ENCODE peak calls at places on chromosome 16, in seven cellular contexts. One of them, this sample, is unnamed.

GRCh38 chr16:66524601-66525164 is 25.2 kb downstream of the TK2 start:
- DNase-seq in AG09309: no peak
- DNase-seq in OCI-LY7: peak
- DNase-seq in MM.1S: peak
- DNase-seq in nephron progenitor cell: no peak
- DNase-seq in heart left ventricle: peak
- DNase-seq in CD8-positive, alpha-beta T cell: no peak
- DNase-seq in this sample: peak

GRCh38 chr16:13453938-13454553 is 465.9 kb upstream of the ERCC4 start:
- DNase-seq in MM.1S: peak
- DNase-seq in heart left ventricle: no peak
- DNase-seq in CD8-positive, alpha-beta T cell: no peak
- DNase-seq in AG09309: no peak
- DNase-seq in nephron progenitor cell: peak
- DNase-seq in OCI-LY7: peak
- DNase-seq in this sample: peak

GRCh38 chr16:81823734-81824133 is 44.6 kb downstream of the PLCG2 start:
- DNase-seq in AG09309: no peak
- DNase-seq in CD8-positive, alpha-beta T cell: no peak
- DNase-seq in nephron progenitor cell: no peak
- DNase-seq in heart left ventricle: no peak
- DNase-seq in MM.1S: no peak
- DNase-seq in OCI-LY7: no peak
- DNase-seq in this sample: no peak

GRCh38 chr16:72798212-72798611 is 249.7 kb downstream of the ZFHX3 start:
- DNase-seq in MM.1S: no peak
- DNase-seq in OCI-LY7: no peak
- DNase-seq in CD8-positive, alpha-beta T cell: no peak
- DNase-seq in AG09309: no peak
- DNase-seq in heart left ventricle: no peak
- DNase-seq in nephron progenitor cell: no peak
- DNase-seq in this sample: no peak

GRCh38 chr16:1707193-1707790 is 1.3 kb downstream of the MAPK8IP3 start:
- DNase-seq in nephron progenitor cell: peak
- DNase-seq in MM.1S: peak
- DNase-seq in AG09309: no peak
- DNase-seq in heart left ventricle: no peak
- DNase-seq in OCI-LY7: peak
- DNase-seq in CD8-positive, alpha-beta T cell: no peak
- DNase-seq in this sample: peak

GRCh38 chr16:23673971-23674614 is 4.6 kb upstream of the PLK1 start:
- DNase-seq in MM.1S: no peak
- DNase-seq in heart left ventricle: no peak
- DNase-seq in CD8-positive, alpha-beta T cell: no peak
- DNase-seq in AG09309: no peak
- DNase-seq in nephron progenitor cell: no peak
- DNase-seq in OCI-LY7: no peak
- DNase-seq in this sample: no peak

GRCh38 chr16:19831678-19832077 is 53.0 kb downstream of the GPRC5B start:
- DNase-seq in nephron progenitor cell: no peak
- DNase-seq in AG09309: no peak
- DNase-seq in MM.1S: no peak
- DNase-seq in CD8-positive, alpha-beta T cell: no peak
- DNase-seq in heart left ventricle: no peak
- DNase-seq in OCI-LY7: no peak
- DNase-seq in this sample: no peak

GRCh38 chr16:49489686-49490320 is 116.2 kb downstream of the C16orf78 start:
- DNase-seq in heart left ventricle: no peak
- DNase-seq in CD8-positive, alpha-beta T cell: no peak
- DNase-seq in AG09309: no peak
- DNase-seq in OCI-LY7: peak
- DNase-seq in nephron progenitor cell: no peak
- DNase-seq in MM.1S: no peak
- DNase-seq in this sample: no peak

GRCh38 chr16:508884-509736 is 18.4 kb upstream of the CAPN15 start:
- DNase-seq in MM.1S: no peak
- DNase-seq in nephron progenitor cell: no peak
- DNase-seq in heart left ventricle: no peak
- DNase-seq in AG09309: no peak
- DNase-seq in CD8-positive, alpha-beta T cell: no peak
- DNase-seq in OCI-LY7: no peak
- DNase-seq in this sample: no peak

GRCh38 chr16:77553130-77553529 is 118.3 kb upstream of the ADAMTS18 start:
- DNase-seq in MM.1S: no peak
- DNase-seq in AG09309: no peak
- DNase-seq in OCI-LY7: no peak
- DNase-seq in CD8-positive, alpha-beta T cell: no peak
- DNase-seq in heart left ventricle: no peak
- DNase-seq in nephron progenitor cell: no peak
- DNase-seq in this sample: no peak

GRCh38 chr16:47873434-47873833 is 282.4 kb downstream of the ABCC12 start:
- DNase-seq in MM.1S: no peak
- DNase-seq in AG09309: no peak
- DNase-seq in heart left ventricle: no peak
- DNase-seq in CD8-positive, alpha-beta T cell: no peak
- DNase-seq in nephron progenitor cell: peak
- DNase-seq in OCI-LY7: peak
- DNase-seq in this sample: peak

GRCh38 chr16:72422308-72422897 is 250.4 kb upstream of the PMFBP1 start:
- DNase-seq in CD8-positive, alpha-beta T cell: no peak
- DNase-seq in OCI-LY7: no peak
- DNase-seq in nephron progenitor cell: no peak
- DNase-seq in AG09309: no peak
- DNase-seq in heart left ventricle: no peak
- DNase-seq in MM.1S: no peak
- DNase-seq in this sample: no peak

GRCh38 chr16:1306344-1306743 is 3.1 kb upstream of the UBE2I start:
- DNase-seq in MM.1S: no peak
- DNase-seq in heart left ventricle: no peak
- DNase-seq in CD8-positive, alpha-beta T cell: no peak
- DNase-seq in OCI-LY7: no peak
- DNase-seq in nephron progenitor cell: no peak
- DNase-seq in AG09309: no peak
- DNase-seq in this sample: no peak

GRCh38 chr16:35391328-35391727 is 1931.9 kb downstream of the TP53TG3F start:
- DNase-seq in AG09309: peak
- DNase-seq in OCI-LY7: peak
- DNase-seq in CD8-positive, alpha-beta T cell: no peak
- DNase-seq in heart left ventricle: peak
- DNase-seq in MM.1S: peak
- DNase-seq in nephron progenitor cell: peak
- DNase-seq in this sample: no peak

GRCh38 chr16:86618431-86619262 is 40.3 kb downstream of the FOXL1 start:
- DNase-seq in MM.1S: no peak
- DNase-seq in CD8-positive, alpha-beta T cell: no peak
- DNase-seq in AG09309: no peak
- DNase-seq in nephron progenitor cell: no peak
- DNase-seq in heart left ventricle: no peak
- DNase-seq in OCI-LY7: no peak
- DNase-seq in this sample: no peak

GRCh38 chr16:88341551-88342290 is 41.0 kb upstream of the ZNF469 start:
- DNase-seq in OCI-LY7: no peak
- DNase-seq in CD8-positive, alpha-beta T cell: no peak
- DNase-seq in MM.1S: no peak
- DNase-seq in nephron progenitor cell: no peak
- DNase-seq in AG09309: no peak
- DNase-seq in heart left ventricle: no peak
- DNase-seq in this sample: no peak

GRCh38 chr16:88344411-88345030 is 38.2 kb upstream of the ZNF469 start:
- DNase-seq in heart left ventricle: no peak
- DNase-seq in OCI-LY7: no peak
- DNase-seq in CD8-positive, alpha-beta T cell: no peak
- DNase-seq in AG09309: no peak
- DNase-seq in nephron progenitor cell: no peak
- DNase-seq in MM.1S: no peak
- DNase-seq in this sample: no peak

GRCh38 chr16:88343276-88343791 is 39.4 kb upstream of the ZNF469 start:
- DNase-seq in nephron progenitor cell: no peak
- DNase-seq in MM.1S: no peak
- DNase-seq in CD8-positive, alpha-beta T cell: no peak
- DNase-seq in heart left ventricle: no peak
- DNase-seq in AG09309: no peak
- DNase-seq in OCI-LY7: no peak
- DNase-seq in this sample: no peak

GRCh38 chr16:88340755-88341150 is 42.0 kb upstream of the ZNF469 start:
- DNase-seq in OCI-LY7: no peak
- DNase-seq in MM.1S: no peak
- DNase-seq in heart left ventricle: no peak
- DNase-seq in nephron progenitor cell: no peak
- DNase-seq in AG09309: no peak
- DNase-seq in CD8-positive, alpha-beta T cell: no peak
- DNase-seq in this sample: no peak

DNA sequence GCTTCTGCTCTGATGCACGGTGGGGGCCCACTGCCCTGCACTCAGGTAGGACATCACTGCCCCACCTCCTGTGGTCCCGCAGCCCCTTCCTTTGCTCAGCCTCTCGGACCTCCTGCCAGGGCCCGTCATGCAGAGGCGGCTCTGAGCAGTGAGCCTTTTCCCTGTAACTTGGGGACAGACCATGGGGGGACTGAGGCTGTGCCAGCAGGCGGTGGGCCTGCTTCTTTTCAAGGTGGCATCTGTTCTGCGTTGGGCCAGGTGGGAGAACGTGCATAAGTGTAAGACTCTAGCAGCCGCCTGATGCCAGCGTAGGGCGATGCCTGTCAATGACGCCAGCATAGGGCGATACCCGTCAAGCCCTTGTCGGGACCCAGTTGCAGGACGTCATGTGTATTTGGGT is 40.3 kb upstream of the ZNF469 start:
- DNase-seq in AG09309: no peak
- DNase-seq in nephron progenitor cell: no peak
- DNase-seq in MM.1S: no peak
- DNase-seq in CD8-positive, alpha-beta T cell: no peak
- DNase-seq in OCI-LY7: no peak
- DNase-seq in heart left ventricle: no peak
- DNase-seq in this sample: no peak
- TF ChIP-seq CTCF in AG09309: no peak
- TF ChIP-seq CTCF in nephron progenitor cell: no peak
- TF ChIP-seq CTCF in MM.1S: no peak
- TF ChIP-seq CTCF in CD8-positive, alpha-beta T cell: no peak
- TF ChIP-seq CTCF in OCI-LY7: no peak
- TF ChIP-seq CTCF in heart left ventricle: no peak
- TF ChIP-seq CTCF in this sample: no peak

DNA sequence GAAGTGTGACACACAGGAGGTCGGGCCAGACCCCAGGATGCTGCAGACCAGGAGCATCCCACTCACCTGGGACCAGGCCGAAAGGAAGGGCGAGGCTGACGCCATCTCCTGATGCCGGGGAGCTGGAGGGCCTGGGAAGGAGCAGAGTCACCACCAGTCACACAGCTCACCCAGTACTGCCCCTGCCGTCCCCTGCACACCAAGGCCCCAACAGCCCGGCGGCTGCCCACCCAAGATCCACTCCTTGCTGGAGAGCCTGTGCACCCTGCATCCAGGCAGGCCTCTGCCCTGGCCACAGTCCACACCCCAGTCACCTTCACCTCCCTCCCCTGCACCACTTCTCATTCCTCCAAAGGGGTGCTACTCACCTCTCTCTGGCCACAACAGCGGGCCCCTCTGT is 4.8 kb downstream of the ZNF500 start:
- DNase-seq in heart left ventricle: no peak
- DNase-seq in nephron progenitor cell: no peak
- DNase-seq in OCI-LY7: no peak
- DNase-seq in CD8-positive, alpha-beta T cell: no peak
- DNase-seq in AG09309: no peak
- DNase-seq in MM.1S: no peak
- DNase-seq in this sample: no peak
- TF ChIP-seq CTCF in heart left ventricle: no peak
- TF ChIP-seq CTCF in nephron progenitor cell: no peak
- TF ChIP-seq CTCF in OCI-LY7: no peak
- TF ChIP-seq CTCF in CD8-positive, alpha-beta T cell: no peak
- TF ChIP-seq CTCF in AG09309: no peak
- TF ChIP-seq CTCF in MM.1S: no peak
- TF ChIP-seq CTCF in this sample: no peak

DNA sequence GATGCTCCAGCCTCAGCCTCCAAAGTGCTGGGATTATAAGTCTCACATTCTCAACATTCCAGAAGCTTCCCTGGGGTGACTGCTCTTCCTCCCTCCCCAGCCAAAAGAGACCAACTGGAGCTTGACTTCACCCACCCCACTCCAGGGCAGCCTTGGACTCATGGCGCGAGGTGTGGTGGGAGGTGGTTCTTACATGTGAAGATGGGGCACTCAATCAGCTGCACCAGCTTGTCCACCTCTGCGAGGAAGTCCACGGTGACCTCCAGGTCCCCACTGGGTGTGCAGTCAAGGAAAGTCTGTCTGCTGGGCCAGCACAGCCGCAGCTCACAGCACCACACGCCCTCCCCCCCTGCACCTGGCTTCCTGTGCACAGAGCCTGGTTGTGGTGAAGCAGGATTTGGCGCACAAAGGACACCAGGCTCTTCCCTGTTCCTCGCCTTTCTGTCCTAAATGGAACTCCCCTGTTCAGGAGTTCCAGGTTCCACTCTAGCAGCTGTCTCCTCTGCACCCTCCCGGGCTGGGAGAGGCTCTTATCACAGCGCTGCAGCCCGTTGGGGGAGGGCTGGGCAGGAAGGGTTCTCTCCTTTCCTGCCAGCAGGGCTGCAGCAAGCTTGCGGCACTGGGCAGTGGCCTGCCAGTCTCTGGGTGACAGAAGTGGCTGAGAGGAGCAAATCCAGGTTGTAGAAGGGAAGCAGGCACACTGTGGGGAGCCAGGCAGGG is 9.7 kb upstream of the MTSS2 start:
- DNase-seq in MM.1S: no peak
- DNase-seq in nephron progenitor cell: no peak
- DNase-seq in CD8-positive, alpha-beta T cell: peak
- DNase-seq in heart left ventricle: peak
- DNase-seq in AG09309: no peak
- DNase-seq in OCI-LY7: peak
- DNase-seq in this sample: no peak
- TF ChIP-seq CTCF in MM.1S: no peak
- TF ChIP-seq CTCF in nephron progenitor cell: no peak
- TF ChIP-seq CTCF in CD8-positive, alpha-beta T cell: no peak
- TF ChIP-seq CTCF in heart left ventricle: no peak
- TF ChIP-seq CTCF in AG09309: no peak
- TF ChIP-seq CTCF in OCI-LY7: no peak
- TF ChIP-seq CTCF in this sample: no peak

GRCh38 chr16:57242650-57243049 is 2.4 kb upstream of the ARL2BP start:
- DNase-seq in AG09309: no peak
- DNase-seq in MM.1S: no peak
- DNase-seq in CD8-positive, alpha-beta T cell: no peak
- DNase-seq in nephron progenitor cell: no peak
- DNase-seq in OCI-LY7: no peak
- DNase-seq in heart left ventricle: no peak
- DNase-seq in this sample: no peak

GRCh38 chr16:57240872-57241271 is 4.2 kb upstream of the ARL2BP start:
- DNase-seq in nephron progenitor cell: no peak
- DNase-seq in heart left ventricle: no peak
- DNase-seq in MM.1S: no peak
- DNase-seq in OCI-LY7: peak
- DNase-seq in AG09309: no peak
- DNase-seq in CD8-positive, alpha-beta T cell: no peak
- DNase-seq in this sample: no peak

GRCh38 chr16:57245472-57246113 is 534 bp downstream of the ARL2BP start:
- DNase-seq in OCI-LY7: no peak
- DNase-seq in AG09309: no peak
- DNase-seq in MM.1S: peak
- DNase-seq in heart left ventricle: peak
- DNase-seq in nephron progenitor cell: no peak
- DNase-seq in CD8-positive, alpha-beta T cell: peak
- DNase-seq in this sample: peak

GRCh38 chr16:57244463-57244766 is 644 bp upstream of the ARL2BP start:
- DNase-seq in AG09309: no peak
- DNase-seq in OCI-LY7: no peak
- DNase-seq in heart left ventricle: no peak
- DNase-seq in CD8-positive, alpha-beta T cell: no peak
- DNase-seq in nephron progenitor cell: no peak
- DNase-seq in MM.1S: no peak
- DNase-seq in this sample: no peak

GRCh38 chr16:57244767-57245471 is at the start of gene ARL2BP:
- DNase-seq in AG09309: peak
- DNase-seq in nephron progenitor cell: peak
- DNase-seq in MM.1S: peak
- DNase-seq in OCI-LY7: peak
- DNase-seq in heart left ventricle: peak
- DNase-seq in CD8-positive, alpha-beta T cell: peak
- DNase-seq in this sample: peak
- TF ChIP-seq CTCF in AG09309: no peak
- TF ChIP-seq CTCF in nephron progenitor cell: no peak
- TF ChIP-seq CTCF in MM.1S: peak
- TF ChIP-seq CTCF in OCI-LY7: peak
- TF ChIP-seq CTCF in heart left ventricle: no peak
- TF ChIP-seq CTCF in CD8-positive, alpha-beta T cell: no peak
- TF ChIP-seq CTCF in this sample: no peak

This sample was measured in GM20000.